ENCODE peak calls at places on chromosomes 5 and 9, in seven cellular contexts. T, P, V, I, Y, U and Z are unnamed samples.

GRCh38 chr5:102654559-102655354 is 100.3 kb upstream of the PAM start:
- DNase-seq in I (no peak), V (no peak), Y (peak), U (no peak), T (no peak), P (no peak), Z (peak)

GRCh38 chr5:143932584-143932983 is 120.6 kb downstream of the HMHB1 start:
- DNase-seq in U (no peak), T (no peak), V (no peak), I (no peak), P (no peak), Y (no peak), Z (no peak)

GRCh38 chr5:93595420-93596136 is 12.6 kb downstream of the NR2F1 start:
- DNase-seq in I (no peak), U (no peak), Y (no peak), V (no peak), P (no peak), T (no peak), Z (peak)

GRCh38 chr9:131420913-131421312 is 27.0 kb downstream of the PRRC2B start:
- DNase-seq in T (no peak), V (no peak), P (no peak), Y (no peak), I (no peak), U (no peak), Z (no peak)

GRCh38 chr9:96172797-96173196 is 129.2 kb downstream of the HSD17B3 start:
- DNase-seq in Y (no peak), I (no peak), V (no peak), T (no peak), P (no peak), U (no peak), Z (no peak)

GRCh38 chr5:102591650-102592049 is 92.8 kb upstream of the SLCO6A1 start:
- DNase-seq in T (no peak), Y (no peak), V (no peak), P (no peak), U (no peak), I (no peak), Z (no peak)

GRCh38 chr5:59020611-59021285 is 437.9 kb downstream of the RAB3C start:
- DNase-seq in I (no peak), P (no peak), U (no peak), Y (no peak), V (no peak), T (no peak), Z (no peak)

GRCh38 chr5:126877569-126877968 is 100.6 kb downstream of the LMNB1 start:
- DNase-seq in U (no peak), I (no peak), Y (no peak), V (no peak), T (no peak), P (no peak), Z (no peak)

GRCh38 chr5:143024227-143024920 is 254.2 kb downstream of the ARHGAP26 start:
- DNase-seq in V (no peak), U (no peak), Y (peak), T (no peak), I (no peak), P (no peak), Z (peak)

GRCh38 chr9:137454145-137454505 is 5.0 kb downstream of the NSMF start:
- DNase-seq in P (peak), V (no peak), T (no peak), U (peak), I (no peak), Y (no peak), Z (no peak)

GRCh38 chr5:172692981-172693380 is 51.9 kb downstream of the NEURL1B start:
- DNase-seq in P (no peak), U (no peak), V (no peak), Y (no peak), I (no peak), T (no peak), Z (no peak)

GRCh38 chr5:68225188-68225910 is 9.8 kb downstream of the PIK3R1 start:
- DNase-seq in Y (no peak), T (no peak), U (no peak), I (no peak), V (peak), P (no peak), Z (peak)

GRCh38 chr5:166571668-166572067 is 1719.8 kb upstream of the WWC1 start:
- DNase-seq in I (no peak), P (no peak), Y (no peak), V (no peak), U (no peak), T (no peak), Z (no peak)

GRCh38 chr5:132229236-132229635 is 1.6 kb upstream of the P4HA2 start:
- DNase-seq in U (no peak), T (no peak), P (peak), I (no peak), Y (no peak), V (no peak), Z (no peak)

GRCh38 chr5:168706655-168707069 is 127.5 kb upstream of the PANK3 start:
- DNase-seq in T (peak), P (peak), I (peak), Y (peak), V (no peak), U (peak), Z (peak)

GRCh38 chr9:86639899-86640379 is 285.7 kb upstream of the TUT7 start:
- DNase-seq in V (no peak), T (no peak), P (no peak), Y (no peak), U (no peak), I (no peak), Z (no peak)

GRCh38 chr9:6855860-6856259 is 98.1 kb downstream of the KDM4C start:
- DNase-seq in T (no peak), U (no peak), Y (no peak), I (no peak), V (no peak), P (peak), Z (no peak)

GRCh38 chr9:129497064-129497836 is 123.7 kb downstream of the C9orf50 start:
- DNase-seq in V (no peak), I (no peak), U (no peak), Y (peak), P (peak), T (no peak), Z (peak)

GRCh38 chr5:72065751-72066255 is 41.5 kb upstream of the MAP1B start:
- DNase-seq in Y (peak), I (no peak), P (no peak), V (no peak), T (no peak), U (no peak), Z (peak)

GRCh38 chr5:140566665-140567064 is 2.0 kb downstream of the SLC35A4 start:
- DNase-seq in T (no peak), P (peak), U (no peak), V (no peak), I (no peak), Y (no peak), Z (no peak)

GRCh38 chr9:80995759-80996158 is 693.6 kb downstream of the TLE1 start:
- DNase-seq in U (no peak), Y (no peak), V (peak), I (peak), T (no peak), P (no peak), Z (no peak)

GRCh38 chr9:107542814-107543213 is 53.2 kb upstream of the KLF4 start:
- DNase-seq in V (no peak), T (no peak), P (no peak), Y (no peak), I (no peak), U (no peak), Z (no peak)

GRCh38 chr9:130542457-130543228 is 36.7 kb upstream of the FUBP3 start:
- DNase-seq in U (no peak), P (no peak), Y (no peak), T (no peak), I (peak), V (no peak), Z (no peak)

GRCh38 chr5:10585120-10585915 is 21.4 kb downstream of the ANKRD33B start:
- DNase-seq in V (no peak), T (no peak), U (no peak), P (no peak), Y (no peak), I (no peak), Z (no peak)

GRCh38 chr5:56588636-56589485 is 226.5 kb upstream of the MAP3K1 start:
- DNase-seq in T (no peak), V (no peak), I (no peak), Y (no peak), P (peak), U (peak), Z (no peak)

GRCh38 chr9:108273988-108274387 is 581.8 kb downstream of the ACTL7B start:
- DNase-seq in U (no peak), I (no peak), P (no peak), V (no peak), T (no peak), Y (no peak), Z (no peak)

GRCh38 chr5:156274455-156274854 is 52.5 kb upstream of the SGCD start:
- DNase-seq in Y (no peak), I (no peak), V (no peak), U (no peak), T (no peak), P (no peak), Z (no peak)

GRCh38 chr9:101307524-101308213 is 77.1 kb downstream of the BAAT start:
- DNase-seq in P (no peak), T (no peak), Y (no peak), V (no peak), U (no peak), I (no peak), Z (no peak)

GRCh38 chr5:40359093-40359492 is 320.6 kb upstream of the PTGER4 start:
- DNase-seq in I (no peak), U (no peak), P (no peak), V (no peak), T (no peak), Y (no peak), Z (no peak)

GRCh38 chr5:72244862-72245371 is 75.1 kb downstream of the MRPS27 start:
- DNase-seq in V (no peak), I (peak), Y (no peak), T (peak), P (no peak), U (no peak), Z (peak)

GRCh38 chr5:168600409-168600808 is 21.2 kb upstream of the PANK3 start:
- DNase-seq in P (no peak), T (no peak), V (no peak), I (peak), Y (no peak), U (no peak), Z (no peak)